ENCODE peak calls at places on chromosome 12, in four cellular contexts. T, M, K and Y are unnamed samples.

GRCh38 chr12:132614861-132615578 is 3.6 kb upstream of the P2RX2 start:
- DNase-seq in T (peak; percentile 86), M (peak; percentile 73), K (peak; percentile 87), Y (peak; percentile 93)

GRCh38 chr12:31021809-31022492 is 51.7 kb upstream of the DDX11 start:
- DNase-seq in T (no peak), M (no peak), K (no peak), Y (no peak)

GRCh38 chr12:56631790-56632700 is 1.9 kb upstream of the BAZ2A start:
- DNase-seq in T (peak; percentile 50), M (peak; percentile 18), K (peak; percentile 67), Y (no peak)

GRCh38 chr12:6854036-6854435 is 2.1 kb downstream of the USP5 start:
- DNase-seq in T (no peak), M (no peak), K (no peak), Y (no peak)

GRCh38 chr12:51798507-51798906 is 50.0 kb downstream of the FIGNL2 start:
- DNase-seq in T (no peak), M (no peak), K (no peak), Y (no peak)

GRCh38 chr12:90253674-90254181 is 545.1 kb upstream of the ATP2B1 start:
- DNase-seq in T (no peak), M (peak; percentile 91), K (peak; percentile 67), Y (no peak)

GRCh38 chr12:51970904-51971646 is 19.6 kb downstream of the ACVR1B start:
- DNase-seq in T (peak; percentile 31), M (no peak), K (peak; percentile 35), Y (no peak)

GRCh38 chr12:17035372-17035771 is 429.4 kb upstream of the LMO3 start:
- DNase-seq in T (no peak), M (no peak), K (no peak), Y (no peak)

GRCh38 chr12:93273834-93274705 is 103.7 kb upstream of the NUDT4 start:
- DNase-seq in T (no peak), M (no peak), K (no peak), Y (no peak)

GRCh38 chr12:1443421-1444141 is 150.8 kb downstream of the FBXL14 start:
- DNase-seq in T (no peak), M (peak; percentile 78), K (no peak), Y (no peak)

GRCh38 chr12:6082613-6083012 is 41.9 kb downstream of the VWF start:
- DNase-seq in T (no peak), M (no peak), K (no peak), Y (no peak)

GRCh38 chr12:30145351-30146017 is 361.7 kb upstream of the TMTC1 start:
- DNase-seq in T (no peak), M (no peak), K (no peak), Y (no peak)

GRCh38 chr12:112537710-112538396 is 119.1 kb downstream of the PTPN11 start:
- DNase-seq in T (no peak), M (peak; percentile 3), K (no peak), Y (no peak)

GRCh38 chr12:1305063-1305434 is 289.3 kb downstream of the FBXL14 start:
- DNase-seq in T (no peak), M (no peak), K (no peak), Y (no peak)

GRCh38 chr12:51322452-51322851 is 1.5 kb downstream of the BIN2 start:
- DNase-seq in T (no peak), M (no peak), K (no peak), Y (no peak)

GRCh38 chr12:79775355-79776073 is 84.8 kb upstream of the PAWR start:
- DNase-seq in T (no peak), M (no peak), K (no peak), Y (no peak)

GRCh38 chr12:71315328-71315960 is 124.2 kb upstream of the LGR5 start:
- DNase-seq in T (no peak), M (no peak), K (no peak), Y (no peak)

DNA sequence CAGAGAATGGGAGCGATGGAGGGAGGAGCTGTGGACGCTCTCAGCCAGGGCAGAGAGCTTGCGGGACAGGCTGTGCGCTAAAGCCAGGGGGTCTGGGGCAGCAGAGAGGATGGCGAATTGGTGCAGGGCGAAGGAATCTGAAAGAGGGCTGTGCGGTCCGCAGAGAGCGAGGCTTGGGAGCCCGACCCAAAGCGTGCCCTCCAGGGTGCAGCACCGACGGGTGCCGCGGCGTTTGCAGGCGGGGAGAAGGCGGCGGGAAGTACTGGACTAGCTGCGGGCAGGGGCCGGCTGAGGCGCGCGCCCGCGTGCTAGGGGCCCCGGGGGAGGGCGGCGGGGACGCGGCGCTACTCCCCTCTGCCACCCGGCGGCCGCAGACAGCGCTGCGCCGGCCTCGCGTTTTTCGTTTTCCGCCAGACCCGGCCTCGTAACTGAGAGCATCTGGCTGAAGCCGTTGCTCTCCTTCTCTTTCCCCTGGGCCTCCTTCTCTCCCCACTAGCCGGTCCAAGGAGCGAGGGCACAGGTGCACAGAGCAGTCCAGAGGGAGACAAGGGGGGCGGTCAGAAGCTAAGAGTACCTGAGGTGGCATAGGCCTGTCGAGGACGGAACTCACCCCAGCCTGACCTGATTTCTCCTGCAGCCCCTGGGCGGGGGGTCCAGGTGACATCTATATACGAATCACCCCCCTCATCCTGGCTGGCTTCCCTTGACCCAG is 24.9 kb downstream of the SLC6A12 start:
- DNase-seq in T (peak; percentile 73), M (peak; percentile 24), K (peak; percentile 87), Y (no peak)
- TF ChIP-seq CTCF in T (peak; percentile 95), M (peak; percentile 64), K (peak; percentile 79), Y (peak; percentile 92)

DNA sequence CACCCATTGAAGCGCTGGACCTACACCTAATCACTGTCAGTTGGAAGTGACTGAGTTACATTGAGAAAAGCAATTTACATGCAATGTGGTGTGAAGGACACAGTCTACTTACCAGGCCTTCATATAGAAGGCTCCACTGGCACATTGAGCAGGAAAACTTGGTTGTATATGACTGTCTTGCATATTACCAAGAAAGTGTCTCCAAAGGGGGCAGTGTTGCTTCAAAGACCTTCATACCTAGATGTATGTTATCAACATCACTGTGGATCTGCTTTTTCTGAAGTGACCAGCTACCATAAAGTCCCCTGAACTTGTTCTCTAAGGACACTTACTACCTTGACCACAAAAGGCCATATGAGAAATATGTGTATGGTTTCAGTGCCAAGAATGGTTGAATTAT is 64.1 kb downstream of the NELL2 start:
- DNase-seq in T (no peak), M (no peak), K (no peak), Y (no peak)
- TF ChIP-seq CTCF in T (peak; percentile 21), M (peak; percentile 6), K (no peak), Y (no peak)

GRCh38 chr12:108063192-108063591 is 65.9 kb upstream of the WSCD2 start:
- DNase-seq in T (peak; percentile 29), M (no peak), K (no peak), Y (no peak)
- TF ChIP-seq CTCF in T (peak; percentile 65), M (no peak), K (peak; percentile 73), Y (peak; percentile 44)

GRCh38 chr12:49296034-49296835 is 1.3 kb downstream of the PRPH start:
- DNase-seq in T (peak; percentile 45), M (no peak), K (peak; percentile 86), Y (no peak)

GRCh38 chr12:49298160-49298559 is 3.2 kb downstream of the PRPH start:
- DNase-seq in T (no peak), M (no peak), K (no peak), Y (no peak)

GRCh38 chr12:49295087-49296001 is at the start of gene PRPH:
- DNase-seq in T (no peak), M (no peak), K (peak; percentile 85), Y (no peak)

GRCh38 chr12:49297695-49298060 is 2.7 kb downstream of the PRPH start:
- DNase-seq in T (no peak), M (no peak), K (no peak), Y (no peak)

GRCh38 chr12:49296836-49297694 is 2.1 kb downstream of the PRPH start:
- DNase-seq in T (no peak), M (no peak), K (peak; percentile 56), Y (no peak)
- TF ChIP-seq CTCF in T (no peak), M (peak; percentile 13), K (peak; percentile 72), Y (no peak)

GRCh38 chr12:57775563-57776246 is 3.3 kb downstream of the EEF1AKMT3 start:
- DNase-seq in T (no peak), M (no peak), K (no peak), Y (no peak)
- TF ChIP-seq CTCF in T (no peak), M (no peak), K (peak; percentile 28), Y (no peak)

GRCh38 chr12:21606175-21606574 is 1.5 kb upstream of the GYS2 start:
- DNase-seq in T (no peak), M (no peak), K (no peak), Y (no peak)

GRCh38 chr12:21604245-21605101 is at the start of gene GYS2:
- DNase-seq in T (no peak), M (no peak), K (no peak), Y (no peak)

GRCh38 chr12:21602774-21603173 is 1.9 kb downstream of the GYS2 start:
- DNase-seq in T (no peak), M (no peak), K (no peak), Y (no peak)

DNA sequence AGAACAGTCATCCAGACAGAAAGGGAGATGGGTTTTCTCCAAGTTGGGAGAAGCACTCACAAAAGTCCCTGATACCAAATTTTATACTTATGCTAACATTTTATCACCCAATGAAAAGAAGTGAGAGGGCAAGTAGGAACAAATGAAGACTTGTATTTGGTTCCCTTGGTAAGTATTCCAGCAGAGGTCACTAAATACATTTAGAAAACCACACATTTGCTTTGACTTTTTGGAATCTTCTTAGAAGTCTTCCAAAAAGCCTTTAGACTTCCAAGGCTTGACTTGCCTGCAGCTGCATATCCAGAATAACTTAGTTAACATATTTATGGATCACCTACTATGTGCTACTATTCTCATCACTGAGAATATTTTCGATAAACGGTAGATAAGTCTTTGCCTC is 3.1 kb upstream of the GYS2 start:
- DNase-seq in T (no peak), M (no peak), K (no peak), Y (no peak)
- TF ChIP-seq CTCF in T (no peak), M (no peak), K (no peak), Y (peak; percentile 61)

GRCh38 chr12:66149702-66150398 is 19.3 kb upstream of the LLPH start:
- DNase-seq in T (no peak), M (no peak), K (no peak), Y (no peak)
- TF ChIP-seq CTCF in T (peak; percentile 43), M (peak; percentile 42), K (peak; percentile 41), Y (no peak)

DNA sequence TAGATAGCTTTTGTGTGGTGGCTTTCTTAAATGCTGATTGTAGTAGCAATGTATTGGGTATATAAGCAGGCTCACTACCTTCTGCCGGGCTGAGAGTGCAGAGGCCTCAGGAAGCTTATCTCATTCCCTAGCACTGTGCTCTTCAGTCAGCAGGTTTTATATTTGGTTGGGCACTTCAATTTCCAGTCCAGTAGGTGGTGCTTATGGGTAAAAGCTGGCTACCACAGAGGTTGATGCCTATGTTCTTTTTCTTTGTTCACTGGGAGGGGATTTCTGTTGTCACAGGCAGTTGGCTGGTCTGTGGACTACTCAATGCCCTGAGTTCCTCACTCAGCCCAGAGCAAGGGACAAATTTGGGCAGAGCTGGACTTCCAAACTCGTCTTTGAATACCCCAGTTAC is 43.0 kb upstream of the GLIPR1 start:
- DNase-seq in T (no peak), M (peak; percentile 57), K (no peak), Y (no peak)
- TF ChIP-seq CTCF in T (no peak), M (peak; percentile 72), K (no peak), Y (no peak)

GRCh38 chr12:101743724-101744472 is 4.6 kb upstream of the SYCP3 start:
- DNase-seq in T (no peak), M (no peak), K (no peak), Y (no peak)
- TF ChIP-seq CTCF in T (no peak), M (no peak), K (no peak), Y (no peak)